ENCODE peak calls at places on chromosomes 7 and 10, in seven cellular contexts. T is midbrain; E is AG09319; H is natural killer cell treated with Interleukin-12 subunit alpha and Interleukin-12 subunit beta and Interleukin-15 and Interleukin-18, amount 100 ng/mL, for 72 hours; K is lower lobe of right lung; C is T-cell; V is NCI-H460. G is an unnamed sample.
A peak's percentile ranks its signal among the peaks of the same experiment; 100 is the strongest.

GRCh38 chr10:101495324-101495925 is 92.6 kb downstream of the POLL start:
- DNase-seq in T (no peak), E (no peak), H (no peak), K (no peak), C (no peak), V (no peak), G (peak; percentile 6)

GRCh38 chr10:11018426-11018818 is 750 bp downstream of the CELF2 start:
- DNase-seq in T (no peak), E (no peak), H (no peak), K (peak; percentile 48), C (no peak), V (no peak), G (no peak)

GRCh38 chr7:158763454-158764033 is 58.9 kb upstream of the NCAPG2 start:
- DNase-seq in T (no peak), E (no peak), H (no peak), K (no peak), C (no peak), V (no peak), G (no peak)

GRCh38 chr7:85554294-85554877 is 367.5 kb upstream of the SEMA3D start:
- DNase-seq in T (peak; percentile 76), E (peak; percentile 65), H (no peak), K (no peak), C (no peak), V (peak; percentile 54), G (peak; percentile 50)

GRCh38 chr7:39908973-39909372 is 41.1 kb upstream of the CDK13 start:
- DNase-seq in T (no peak), E (no peak), H (no peak), K (no peak), C (no peak), V (no peak), G (no peak)

GRCh38 chr10:9634466-9634865 is 1383.2 kb upstream of the CELF2 start:
- DNase-seq in T (no peak), E (no peak), H (no peak), K (no peak), C (no peak), V (no peak), G (peak; percentile 2)

GRCh38 chr10:96863922-96864543 is 31.9 kb downstream of the LCOR start:
- DNase-seq in T (no peak), E (no peak), H (no peak), K (no peak), C (no peak), V (no peak), G (peak; percentile 90)

GRCh38 chr10:74704629-74705360 is 121.6 kb upstream of the KAT6B start:
- DNase-seq in T (no peak), E (no peak), H (no peak), K (no peak), C (no peak), V (no peak), G (no peak)

GRCh38 chr7:142248-142955 is 50.0 kb upstream of the FAM20C start:
- DNase-seq in T (no peak), E (peak; percentile 42), H (no peak), K (no peak), C (no peak), V (no peak), G (no peak)

GRCh38 chr10:75165684-75166622 is 44.6 kb upstream of the VDAC2 start:
- DNase-seq in T (no peak), E (no peak), H (no peak), K (no peak), C (no peak), V (no peak), G (peak; percentile 81)

GRCh38 chr10:112585052-112585451 is 138.0 kb downstream of the VTI1A start:
- DNase-seq in T (no peak), E (no peak), H (no peak), K (no peak), C (no peak), V (peak; percentile 61), G (peak; percentile 65)

GRCh38 chr10:71231196-71231595 is 18.8 kb downstream of the UNC5B start:
- DNase-seq in T (no peak), E (no peak), H (no peak), K (no peak), C (no peak), V (no peak), G (no peak)

GRCh38 chr7:80960228-80960627 is 41.4 kb upstream of the SEMA3C start:
- DNase-seq in T (no peak), E (no peak), H (no peak), K (no peak), C (no peak), V (no peak), G (peak; percentile 87)

GRCh38 chr10:86311176-86311575 is 55.4 kb downstream of the GRID1 start:
- DNase-seq in T (no peak), E (no peak), H (no peak), K (no peak), C (no peak), V (no peak), G (no peak)

GRCh38 chr10:102420443-102420809 is 210 bp upstream of the FBXL15 start:
- DNase-seq in T (no peak), E (no peak), H (no peak), K (no peak), C (no peak), V (peak; percentile 83), G (no peak)

GRCh38 chr7:45957721-45958120 is 36.6 kb upstream of the IGFBP3 start:
- DNase-seq in T (no peak), E (no peak), H (no peak), K (no peak), C (no peak), V (no peak), G (no peak)

GRCh38 chr7:91598791-91599190 is 281.7 kb downstream of the MTERF1 start:
- DNase-seq in T (no peak), E (no peak), H (no peak), K (no peak), C (no peak), V (no peak), G (no peak)

GRCh38 chr10:93030409-93030808 is 30.2 kb upstream of the CYP26C1 start:
- DNase-seq in T (no peak), E (peak; percentile 27), H (no peak), K (no peak), C (no peak), V (peak; percentile 13), G (peak; percentile 74)

GRCh38 chr7:87058739-87059524 is 522 bp downstream of the ELAPOR2 start:
- DNase-seq in T (peak; percentile 51), E (no peak), H (no peak), K (peak; percentile 54), C (peak; percentile 25), V (no peak), G (peak; percentile 2)

GRCh38 chr10:100506596-100507356 is 12.9 kb downstream of the SEC31B start:
- DNase-seq in T (no peak), E (no peak), H (no peak), K (no peak), C (no peak), V (no peak), G (peak; percentile 69)

GRCh38 chr10:14510346-14510745 is 179.6 kb upstream of the FRMD4A start:
- DNase-seq in T (no peak), E (no peak), H (no peak), K (no peak), C (no peak), V (no peak), G (no peak)

GRCh38 chr7:926061-927030 is 28.1 kb downstream of the ADAP1 start:
- DNase-seq in T (peak; percentile 43), E (no peak), H (peak; percentile 60), K (peak; percentile 43), C (no peak), V (no peak), G (no peak)

GRCh38 chr7:139041378-139042053 is 5.7 kb upstream of the ZC3HAV1L start:
- DNase-seq in T (no peak), E (no peak), H (no peak), K (no peak), C (no peak), V (no peak), G (peak; percentile 33)

GRCh38 chr10:75236178-75236825 is 545 bp upstream of the COMTD1 start:
- DNase-seq in T (no peak), E (no peak), H (no peak), K (no peak), C (no peak), V (no peak), G (no peak)

GRCh38 chr7:44291066-44291732 is 34.2 kb downstream of the CAMK2B start:
- DNase-seq in T (no peak), E (no peak), H (no peak), K (peak; percentile 75), C (peak; percentile 18), V (no peak), G (peak; percentile 31)

GRCh38 chr7:73340514-73340913 is 12.6 kb downstream of the FKBP6 start:
- DNase-seq in T (no peak), E (no peak), H (no peak), K (no peak), C (no peak), V (no peak), G (no peak)

GRCh38 chr10:48383393-48383792 is 76.9 kb downstream of the MAPK8 start:
- DNase-seq in T (no peak), E (no peak), H (no peak), K (no peak), C (no peak), V (no peak), G (peak; percentile 58)

GRCh38 chr7:122902751-122903495 is 16.7 kb upstream of the CADPS2 start:
- DNase-seq in T (no peak), E (no peak), H (no peak), K (no peak), C (no peak), V (peak; percentile 16), G (peak; percentile 13)

G was measured in M059J.